ENCODE peak calls at places on chromosomes 13 and 19, in four cellular contexts. X, P, S and L are unnamed samples.

GRCh38 chr19:44943801-44944249 is 1.8 kb downstream of the APOC4 start:
- DNase-seq in S (peak), X (no peak), P (peak), L (no peak)

GRCh38 chr19:41398042-41398403 is 405 bp downstream of the BCKDHA start:
- DNase-seq in X (no peak), S (no peak), P (peak), L (no peak)

GRCh38 chr19:41540041-41540695 is 35.8 kb upstream of the CEACAM21 start:
- DNase-seq in X (no peak), S (no peak), P (peak), L (no peak)

GRCh38 chr19:40780582-40780981 is 2.5 kb downstream of the RAB4B start:
- DNase-seq in P (no peak), X (no peak), S (no peak), L (no peak)

GRCh38 chr13:49645451-49645850 is 17.1 kb downstream of the ARL11 start:
- DNase-seq in P (no peak), S (no peak), X (no peak), L (no peak)

GRCh38 chr19:13033819-13034611 is 38.7 kb downstream of the NFIX start:
- DNase-seq in X (peak), S (peak), P (peak), L (peak)

GRCh38 chr13:35704331-35704730 is 227.8 kb upstream of the MAB21L1 start:
- DNase-seq in X (no peak), S (no peak), P (no peak), L (no peak)

GRCh38 chr13:45966715-45967114 is 85.8 kb downstream of the ZC3H13 start:
- DNase-seq in X (no peak), P (no peak), S (no peak), L (no peak)

GRCh38 chr13:44219808-44220544 is 153.6 kb upstream of the SERP2 start:
- DNase-seq in P (no peak), X (peak), S (no peak), L (no peak)

GRCh38 chr19:48635263-48635965 is 1.8 kb downstream of the DBP start:
- DNase-seq in P (no peak), S (peak), X (peak), L (peak)

GRCh38 chr13:35208587-35208986 is 266.5 kb downstream of the NBEA start:
- DNase-seq in P (no peak), S (no peak), X (no peak), L (no peak)

GRCh38 chr13:104098421-104098820 is 1032.2 kb upstream of the SLC10A2 start:
- DNase-seq in S (no peak), X (no peak), P (no peak), L (no peak)

GRCh38 chr13:106274551-106275208 is 260.8 kb downstream of the EFNB2 start:
- DNase-seq in P (peak), S (no peak), X (peak), L (no peak)

GRCh38 chr13:114096811-114097503 is 35.5 kb downstream of the RASA3 start:
- DNase-seq in S (no peak), X (no peak), P (no peak), L (no peak)

GRCh38 chr19:16203256-16204004 is 5.7 kb downstream of the AP1M1 start:
- DNase-seq in P (no peak), X (no peak), S (no peak), L (no peak)

GRCh38 chr13:41823486-41823885 is 137.4 kb downstream of the VWA8 start:
- DNase-seq in S (no peak), P (no peak), X (no peak), L (no peak)

GRCh38 chr13:33213024-33213795 is 72.3 kb downstream of the STARD13 start:
- DNase-seq in P (no peak), S (no peak), X (peak), L (no peak)